ENCODE peak calls at places on chromosomes 7 and 10, in ten cellular contexts. C, G, M, H, F, T, N, V, L and A are unnamed samples.

GRCh38 chr7:127920787-127921438 is 110.3 kb downstream of the LRRC4 start:
- DNase-seq in F (no peak), C (no peak), M (no peak), G (no peak), L (no peak), T (no peak), H (no peak), V (no peak), N (no peak), A (no peak)

GRCh38 chr7:134553976-134554375 is 5.1 kb downstream of the AKR1B15 start:
- DNase-seq in V (no peak), H (no peak), M (no peak), L (peak), N (no peak), T (no peak), F (no peak), C (no peak), G (no peak), A (no peak)

GRCh38 chr10:77062381-77062780 is 575.2 kb downstream of the KCNMA1 start:
- DNase-seq in G (no peak), H (no peak), T (no peak), V (no peak), M (no peak), C (no peak), L (no peak), N (no peak), F (no peak), A (no peak)

GRCh38 chr7:155234950-155235789 is 62.5 kb upstream of the INSIG1 start:
- DNase-seq in M (no peak), N (no peak), G (no peak), H (no peak), C (no peak), T (no peak), L (no peak), V (no peak), F (peak), A (no peak)

GRCh38 chr10:25304606-25305005 is 129.8 kb downstream of the GPR158 start:
- DNase-seq in C (no peak), L (no peak), V (no peak), G (no peak), F (no peak), H (no peak), T (no peak), N (no peak), M (no peak), A (no peak)

GRCh38 chr7:69654381-69654780 is 56.1 kb downstream of the AUTS2 start:
- DNase-seq in H (no peak), V (no peak), F (no peak), N (no peak), C (no peak), G (no peak), T (no peak), L (peak), M (no peak), A (no peak)

GRCh38 chr7:117219485-117219884 is 103.4 kb downstream of the WNT2 start:
- DNase-seq in H (no peak), C (no peak), V (no peak), F (no peak), T (no peak), L (no peak), M (no peak), G (no peak), N (no peak), A (no peak)

GRCh38 chr7:157685430-157686284 is 348.9 kb downstream of the DNAJB6 start:
- DNase-seq in N (peak), G (peak), H (no peak), L (no peak), C (no peak), T (no peak), F (no peak), V (no peak), M (peak), A (no peak)

GRCh38 chr7:7921830-7922229 is 46.8 kb upstream of the GLCCI1 start:
- DNase-seq in F (no peak), V (no peak), G (no peak), T (no peak), M (no peak), H (no peak), N (no peak), L (peak), C (no peak), A (no peak)

GRCh38 chr7:130154131-130154500 is 51.1 kb downstream of the TMEM209 start:
- DNase-seq in L (no peak), T (no peak), M (no peak), C (no peak), G (no peak), H (no peak), V (no peak), N (no peak), F (no peak), A (no peak)

GRCh38 chr7:2913760-2914387 is 69.8 kb upstream of the GNA12 start:
- DNase-seq in V (no peak), H (no peak), M (no peak), T (no peak), G (no peak), L (no peak), F (no peak), N (no peak), C (no peak), A (no peak)

GRCh38 chr10:124640056-124640455 is 104.1 kb downstream of the FAM53B start:
- DNase-seq in N (no peak), L (no peak), T (no peak), V (no peak), M (no peak), H (no peak), G (no peak), F (no peak), C (no peak), A (no peak)

GRCh38 chr10:24665001-24665400 is 58.7 kb downstream of the ARHGAP21 start:
- DNase-seq in F (no peak), M (no peak), L (no peak), T (no peak), C (no peak), N (no peak), V (no peak), G (no peak), H (no peak), A (no peak)

GRCh38 chr10:43574035-43574892 is at the start of gene ZNF239:
- DNase-seq in G (peak), N (peak), F (peak), M (peak), L (peak), C (peak), T (peak), V (peak), H (no peak), A (peak)

GRCh38 chr7:28677668-28678067 is 265.4 kb downstream of the CREB5 start:
- DNase-seq in F (no peak), H (no peak), N (no peak), M (no peak), C (no peak), G (no peak), L (no peak), T (no peak), V (no peak), A (no peak)

GRCh38 chr10:93813507-93814465 is 56.0 kb downstream of the LGI1 start:
- DNase-seq in V (no peak), G (peak), F (no peak), C (peak), T (peak), H (peak), N (no peak), L (peak), M (peak), A (peak)